ENCODE peak calls at places on chromosomes 13 and 19, in six cellular contexts. One of them, this sample, is unnamed.

GRCh38 chr19:21158523-21159135 is 16.8 kb downstream of the ZNF431 start:
- DNase-seq in right cardiac atrium: no peak
- DNase-seq in HFF-Myc: no peak
- DNase-seq in germinal center: no peak
- DNase-seq in head of caudate nucleus: no peak
- DNase-seq in astrocyte of the cerebellum: peak; percentile 23
- DNase-seq in this sample: no peak

GRCh38 chr13:26977541-26977940 is 194.1 kb downstream of the USP12 start:
- DNase-seq in right cardiac atrium: no peak
- DNase-seq in HFF-Myc: no peak
- DNase-seq in head of caudate nucleus: no peak
- DNase-seq in germinal center: no peak
- DNase-seq in astrocyte of the cerebellum: no peak
- DNase-seq in this sample: no peak

GRCh38 chr19:1446713-1447564 is 3.0 kb upstream of the APC2 start:
- DNase-seq in astrocyte of the cerebellum: no peak
- DNase-seq in right cardiac atrium: no peak
- DNase-seq in head of caudate nucleus: no peak
- DNase-seq in germinal center: peak; percentile 5
- DNase-seq in HFF-Myc: no peak
- DNase-seq in this sample: peak; percentile 31

GRCh38 chr13:50224534-50224933 is 209.3 kb downstream of the KCNRG start:
- DNase-seq in astrocyte of the cerebellum: no peak
- DNase-seq in head of caudate nucleus: peak; percentile 63
- DNase-seq in right cardiac atrium: no peak
- DNase-seq in HFF-Myc: no peak
- DNase-seq in germinal center: no peak
- DNase-seq in this sample: no peak

GRCh38 chr19:30053558-30053957 is 111.5 kb downstream of the URI1 start:
- DNase-seq in germinal center: no peak
- DNase-seq in astrocyte of the cerebellum: no peak
- DNase-seq in head of caudate nucleus: no peak
- DNase-seq in HFF-Myc: no peak
- DNase-seq in right cardiac atrium: no peak
- DNase-seq in this sample: no peak

GRCh38 chr13:106036870-106037269 is 498.6 kb downstream of the EFNB2 start:
- DNase-seq in HFF-Myc: no peak
- DNase-seq in germinal center: no peak
- DNase-seq in astrocyte of the cerebellum: no peak
- DNase-seq in right cardiac atrium: no peak
- DNase-seq in head of caudate nucleus: no peak
- DNase-seq in this sample: no peak

GRCh38 chr19:57171551-57172081 is 4.3 kb upstream of the DUXA start:
- DNase-seq in germinal center: peak; percentile 58
- DNase-seq in HFF-Myc: no peak
- DNase-seq in head of caudate nucleus: peak; percentile 72
- DNase-seq in astrocyte of the cerebellum: no peak
- DNase-seq in right cardiac atrium: peak; percentile 80
- DNase-seq in this sample: peak; percentile 54

GRCh38 chr13:108263961-108264360 is 5.6 kb upstream of the TNFSF13B start:
- DNase-seq in head of caudate nucleus: no peak
- DNase-seq in astrocyte of the cerebellum: no peak
- DNase-seq in HFF-Myc: no peak
- DNase-seq in germinal center: no peak
- DNase-seq in right cardiac atrium: no peak
- DNase-seq in this sample: no peak

GRCh38 chr19:47713046-47714021 is at the start of gene EHD2:
- DNase-seq in HFF-Myc: no peak
- DNase-seq in germinal center: peak; percentile 48
- DNase-seq in head of caudate nucleus: peak; percentile 50
- DNase-seq in astrocyte of the cerebellum: no peak
- DNase-seq in right cardiac atrium: peak; percentile 92
- DNase-seq in this sample: peak; percentile 54

GRCh38 chr19:37007587-37008220 is 70.5 kb upstream of the ZNF420 start:
- DNase-seq in germinal center: peak; percentile 51
- DNase-seq in astrocyte of the cerebellum: no peak
- DNase-seq in head of caudate nucleus: peak; percentile 68
- DNase-seq in right cardiac atrium: peak; percentile 92
- DNase-seq in HFF-Myc: peak; percentile 2
- DNase-seq in this sample: no peak

GRCh38 chr13:94390881-94391280 is 88.6 kb downstream of the DCT start:
- DNase-seq in germinal center: no peak
- DNase-seq in astrocyte of the cerebellum: peak; percentile 26
- DNase-seq in HFF-Myc: no peak
- DNase-seq in head of caudate nucleus: no peak
- DNase-seq in right cardiac atrium: no peak
- DNase-seq in this sample: no peak

GRCh38 chr13:25874907-25875306 is 176.9 kb downstream of the SHISA2 start:
- DNase-seq in head of caudate nucleus: no peak
- DNase-seq in germinal center: no peak
- DNase-seq in HFF-Myc: no peak
- DNase-seq in right cardiac atrium: peak; percentile 52
- DNase-seq in astrocyte of the cerebellum: no peak
- DNase-seq in this sample: no peak

GRCh38 chr19:45770192-45771101 is 1.4 kb upstream of the SIX5 start:
- DNase-seq in germinal center: peak; percentile 96
- DNase-seq in astrocyte of the cerebellum: peak; percentile 93
- DNase-seq in head of caudate nucleus: peak; percentile 93
- DNase-seq in right cardiac atrium: peak; percentile 99
- DNase-seq in HFF-Myc: peak; percentile 90
- DNase-seq in this sample: peak; percentile 99

GRCh38 chr13:114046447-114046846 is 72.6 kb upstream of the C13orf46 start:
- DNase-seq in HFF-Myc: no peak
- DNase-seq in astrocyte of the cerebellum: no peak
- DNase-seq in right cardiac atrium: no peak
- DNase-seq in germinal center: no peak
- DNase-seq in head of caudate nucleus: no peak
- DNase-seq in this sample: peak; percentile 74

GRCh38 chr13:60583196-60583908 is 186.3 kb downstream of the TDRD3 start:
- DNase-seq in HFF-Myc: no peak
- DNase-seq in head of caudate nucleus: no peak
- DNase-seq in astrocyte of the cerebellum: peak; percentile 74
- DNase-seq in right cardiac atrium: no peak
- DNase-seq in germinal center: no peak
- DNase-seq in this sample: peak; percentile 16

GRCh38 chr19:11397089-11397610 is 13.0 kb upstream of the EPOR start:
- DNase-seq in head of caudate nucleus: no peak
- DNase-seq in astrocyte of the cerebellum: no peak
- DNase-seq in HFF-Myc: no peak
- DNase-seq in right cardiac atrium: no peak
- DNase-seq in germinal center: no peak
- DNase-seq in this sample: no peak

GRCh38 chr13:74006666-74007065 is 127.5 kb downstream of the KLF12 start:
- DNase-seq in head of caudate nucleus: no peak
- DNase-seq in germinal center: no peak
- DNase-seq in astrocyte of the cerebellum: no peak
- DNase-seq in right cardiac atrium: no peak
- DNase-seq in HFF-Myc: no peak
- DNase-seq in this sample: no peak

GRCh38 chr19:32265991-32266390 is 79.4 kb upstream of the ZNF507 start:
- DNase-seq in germinal center: no peak
- DNase-seq in astrocyte of the cerebellum: no peak
- DNase-seq in HFF-Myc: no peak
- DNase-seq in right cardiac atrium: no peak
- DNase-seq in head of caudate nucleus: no peak
- DNase-seq in this sample: no peak

GRCh38 chr19:13043285-13043684 is 48.0 kb downstream of the NFIX start:
- DNase-seq in head of caudate nucleus: no peak
- DNase-seq in HFF-Myc: no peak
- DNase-seq in astrocyte of the cerebellum: no peak
- DNase-seq in germinal center: no peak
- DNase-seq in right cardiac atrium: peak; percentile 40
- DNase-seq in this sample: peak; percentile 25